ENCODE peak calls at places on chromosome 17, in five cellular contexts. T, B, Y, O and U are unnamed samples.

GRCh38 chr17:33142703-33143299 is 150.3 kb downstream of the ASIC2 start:
- DNase-seq in T (no peak), B (peak), Y (no peak), O (no peak), U (peak)

GRCh38 chr17:16288860-16289571 is 64.3 kb downstream of the CENPV start:
- DNase-seq in T (no peak), B (no peak), Y (no peak), O (no peak), U (no peak)

GRCh38 chr17:67211742-67212141 is 33.3 kb downstream of the HELZ start:
- DNase-seq in T (no peak), B (peak), Y (no peak), O (no peak), U (no peak)

GRCh38 chr17:47924785-47925676 is 16.3 kb upstream of the PNPO start:
- DNase-seq in T (no peak), B (no peak), Y (no peak), O (no peak), U (no peak)

GRCh38 chr17:7842380-7842949 is 8.4 kb downstream of the KDM6B start:
- DNase-seq in T (peak), B (peak), Y (peak), O (peak), U (no peak)

GRCh38 chr17:45290269-45290765 is 26.5 kb downstream of the MAP3K14 start:
- DNase-seq in T (no peak), B (no peak), Y (no peak), O (no peak), U (no peak)

GRCh38 chr17:38559025-38559879 is 46.5 kb downstream of the SRCIN1 start:
- DNase-seq in T (peak), B (peak), Y (peak), O (peak), U (peak)

GRCh38 chr17:28570716-28571254 is 539 bp downstream of the PIGS start:
- DNase-seq in T (no peak), B (no peak), Y (no peak), O (no peak), U (peak)

GRCh38 chr17:65763786-65764185 is 202.3 kb upstream of the AXIN2 start:
- DNase-seq in T (no peak), B (no peak), Y (no peak), O (no peak), U (no peak)

GRCh38 chr17:59561042-59561441 is 4.4 kb upstream of the DHX40 start:
- DNase-seq in T (no peak), B (peak), Y (no peak), O (no peak), U (no peak)
- TF ChIP-seq CTCF in T (no peak), B (peak), Y (no peak), O (no peak), U (peak)

GRCh38 chr17:76492250-76492988 is 8.8 kb downstream of the RHBDF2 start:
- DNase-seq in T (no peak), B (no peak), Y (no peak), O (no peak), U (no peak)
- TF ChIP-seq CTCF in T (no peak), B (no peak), Y (no peak), O (no peak), U (no peak)

GRCh38 chr17:73952498-73953205 is 250.8 kb upstream of the RPL38 start:
- DNase-seq in T (no peak), B (no peak), Y (no peak), O (no peak), U (peak)
- TF ChIP-seq CTCF in T (peak), B (peak), Y (no peak), O (peak), U (peak)

GRCh38 chr17:81712468-81713003 is 452 bp downstream of the SLC25A10 start:
- DNase-seq in T (no peak), B (peak), Y (no peak), O (no peak), U (peak)
- TF ChIP-seq CTCF in T (peak), B (peak), Y (no peak), O (no peak), U (no peak)